ENCODE peak calls at places on chromosomes 6 and 20, in four cellular contexts. D is skeletal muscle cell; H is iPS-NIHi11; W is stimulated activated naive CD8-positive, alpha-beta T cell treated with anti-CD3 and anti-CD28 coated beads, Interleukin-15, Interleukin-2, amounts not matched to agents 100 U/mL and 50 U/mL, for 24 hours. J is an unnamed sample.

GRCh38 chr20:62215020-62215990 is 4.8 kb downstream of the HRH3 start:
- DNase-seq in W (no peak), H (no peak), D (no peak), J (no peak)

GRCh38 chr6:111591370-111591900 is 14.2 kb downstream of the TRAF3IP2 start:
- DNase-seq in W (no peak), H (no peak), D (peak), J (peak)

GRCh38 chr6:96795481-96795880 is 41.8 kb downstream of the GPR63 start:
- DNase-seq in D (no peak), W (no peak), H (no peak), J (no peak)

GRCh38 chr20:13142143-13142542 is 78.9 kb upstream of the ISM1 start:
- DNase-seq in W (no peak), D (no peak), H (no peak), J (peak)

GRCh38 chr6:7725849-7726415 is at the start of gene BMP6:
- DNase-seq in D (peak), H (peak), W (peak), J (peak)

GRCh38 chr6:29845405-29846006 is 17.9 kb downstream of the HLA-G start:
- DNase-seq in W (peak), H (no peak), D (no peak), J (no peak)

GRCh38 chr6:94668896-94669295 is 908.4 kb upstream of the MANEA start:
- DNase-seq in W (no peak), D (no peak), H (no peak), J (no peak)

GRCh38 chr6:95805699-95806098 is 210.1 kb upstream of the FUT9 start:
- DNase-seq in D (no peak), W (no peak), H (no peak), J (no peak)

GRCh38 chr6:148747493-148748160 is 797 bp downstream of the UST start:
- DNase-seq in D (no peak), H (peak), W (peak), J (no peak)

GRCh38 chr6:31049518-31049917 is 39.2 kb downstream of the MUC22 start:
- DNase-seq in W (no peak), D (no peak), H (no peak), J (no peak)

GRCh38 chr6:163547287-163547686 is 132.8 kb downstream of the QKI start:
- DNase-seq in H (no peak), D (no peak), W (no peak), J (no peak)

GRCh38 chr6:82237013-82237412 is 10.5 kb downstream of the IBTK start:
- DNase-seq in D (no peak), H (no peak), W (no peak), J (peak)

GRCh38 chr6:28165566-28165965 is 23.9 kb downstream of the ZKSCAN8 start:
- DNase-seq in W (no peak), H (no peak), D (no peak), J (no peak)

GRCh38 chr20:50191065-50191565 is 485 bp downstream of the CEBPB start:
- DNase-seq in W (peak), D (no peak), H (no peak), J (peak)

GRCh38 chr6:28910901-28911680 is 12.7 kb downstream of the TRIM27 start:
- DNase-seq in D (no peak), H (no peak), W (no peak), J (no peak)

GRCh38 chr6:168300975-168301647 is 18.5 kb downstream of the DACT2 start:
- DNase-seq in H (no peak), D (no peak), W (no peak), J (no peak)

GRCh38 chr6:22956029-22956715 is 386.8 kb downstream of the HDGFL1 start:
- DNase-seq in D (no peak), H (no peak), W (no peak), J (no peak)

GRCh38 chr20:63097336-63097831 is 90.6 kb upstream of the BHLHE23 start:
- DNase-seq in W (no peak), D (no peak), H (peak), J (no peak)

GRCh38 chr20:51487525-51488279 is 54.8 kb downstream of the NFATC2 start:
- DNase-seq in D (peak), H (peak), W (no peak), J (peak)

GRCh38 chr6:106511274-106512047 is 117.8 kb downstream of the RTN4IP1 start:
- DNase-seq in H (peak), D (no peak), W (peak), J (peak)

GRCh38 chr6:85579581-85579980 is 14.1 kb downstream of the SNX14 start:
- DNase-seq in W (no peak), D (no peak), H (no peak), J (no peak)

GRCh38 chr6:34459899-34460593 is 5.8 kb upstream of the PACSIN1 start:
- DNase-seq in W (peak), H (peak), D (no peak), J (peak)

GRCh38 chr6:16956371-16956770 is 145.5 kb upstream of the STMND1 start:
- DNase-seq in D (no peak), H (no peak), W (no peak), J (no peak)

GRCh38 chr20:21424846-21425245 is 27.5 kb upstream of the NKX2-4 start:
- DNase-seq in W (no peak), H (no peak), D (no peak), J (no peak)

GRCh38 chr6:128208851-128209580 is 308.2 kb upstream of the THEMIS start:
- DNase-seq in H (no peak), D (peak), W (no peak), J (peak)

J was measured in LHCN-M2.